ENCODE peak calls at places on chromosomes 1 and 21, in eight cellular contexts. B is neural progenitor cell, T is Karpas-422, G is endothelial cell of umbilical vein, L is H9, O is fibroblast of lung, E is hepatocyte, S is mammary epithelial cell. N is an unnamed sample.

GRCh38 chr21:38797470-38797869 is 8.3 kb upstream of the ETS2 start:
- DNase-seq in B (no peak), T (no peak), G (no peak), L (no peak), O (no peak), E (peak), S (peak), N (no peak)

GRCh38 chr21:46206163-46207005 is 22.1 kb upstream of the SPATC1L start:
- DNase-seq in B (no peak), T (no peak), G (no peak), L (no peak), O (no peak), E (no peak), S (no peak), N (no peak)

GRCh38 chr21:37700641-37701202 is 215.5 kb downstream of the KCNJ6 start:
- DNase-seq in B (peak), T (peak), G (peak), L (peak), O (peak), E (peak), S (peak), N (peak)

GRCh38 chr1:36576118-36576517 is 93.4 kb upstream of the CSF3R start:
- DNase-seq in B (peak), T (peak), G (peak), L (peak), O (peak), E (peak), S (peak), N (peak)

GRCh38 chr1:106798991-106799390 is 257.5 kb upstream of the PRMT6 start:
- DNase-seq in B (no peak), T (no peak), G (no peak), L (no peak), O (peak), E (peak), S (peak), N (no peak)

GRCh38 chr1:9655127-9655723 is 3.7 kb downstream of the PIK3CD start:
- DNase-seq in B (no peak), T (peak), G (no peak), L (no peak), O (no peak), E (no peak), S (no peak), N (peak)

GRCh38 chr1:8077120-8077573 is 51.0 kb upstream of the ERRFI1 start:
- DNase-seq in B (peak), T (no peak), G (peak), L (peak), O (peak), E (peak), S (peak), N (peak)

GRCh38 chr1:85406887-85407593 is 57.9 kb downstream of the DDAH1 start:
- DNase-seq in B (no peak), T (peak), G (peak), L (no peak), O (peak), E (peak), S (peak), N (peak)

GRCh38 chr1:8676813-8677212 is 140.6 kb downstream of the RERE start:
- DNase-seq in B (no peak), T (no peak), G (no peak), L (no peak), O (no peak), E (no peak), S (no peak), N (no peak)

GRCh38 chr1:100616121-100616621 is 78.2 kb downstream of the GPR88 start:
- DNase-seq in B (no peak), T (no peak), G (no peak), L (no peak), O (no peak), E (no peak), S (no peak), N (no peak)

GRCh38 chr1:53944469-53945182 is 873 bp downstream of the IFT25 start:
- DNase-seq in B (no peak), T (no peak), G (no peak), L (peak), O (no peak), E (no peak), S (peak), N (peak)

GRCh38 chr1:107141491-107142369 is 891 bp downstream of the NTNG1 start:
- DNase-seq in B (peak), T (peak), G (peak), L (peak), O (peak), E (peak), S (peak), N (peak)

GRCh38 chr1:167935252-167936067 is 1.0 kb upstream of the DCAF6 start:
- DNase-seq in B (no peak), T (peak), G (peak), L (no peak), O (peak), E (peak), S (peak), N (peak)

GRCh38 chr21:25862596-25862995 is 127.8 kb downstream of the GABPA start:
- DNase-seq in B (peak), T (peak), G (no peak), L (no peak), O (peak), E (no peak), S (peak), N (no peak)

GRCh38 chr1:32336963-32337675 is 1.1 kb upstream of the MARCKSL1 start:
- DNase-seq in B (no peak), T (peak), G (no peak), L (no peak), O (no peak), E (no peak), S (peak), N (peak)

GRCh38 chr1:239806900-239807299 is 284.8 kb upstream of the FMN2 start:
- DNase-seq in B (no peak), T (no peak), G (no peak), L (no peak), O (no peak), E (no peak), S (no peak), N (no peak)

GRCh38 chr1:116112388-116113140 is 1.4 kb downstream of the MAB21L3 start:
- DNase-seq in B (no peak), T (no peak), G (no peak), L (no peak), O (no peak), E (no peak), S (no peak), N (no peak)

GRCh38 chr1:116110507-116111195 is 548 bp upstream of the MAB21L3 start:
- DNase-seq in B (no peak), T (no peak), G (no peak), L (no peak), O (no peak), E (no peak), S (no peak), N (no peak)

GRCh38 chr1:116113615-116114014 is 2.4 kb downstream of the MAB21L3 start:
- DNase-seq in B (no peak), T (no peak), G (no peak), L (no peak), O (no peak), E (no peak), S (no peak), N (no peak)

GRCh38 chr1:116115476-116115875 is 4.3 kb downstream of the MAB21L3 start:
- DNase-seq in B (no peak), T (no peak), G (no peak), L (no peak), O (peak), E (no peak), S (peak), N (peak)

DNA sequence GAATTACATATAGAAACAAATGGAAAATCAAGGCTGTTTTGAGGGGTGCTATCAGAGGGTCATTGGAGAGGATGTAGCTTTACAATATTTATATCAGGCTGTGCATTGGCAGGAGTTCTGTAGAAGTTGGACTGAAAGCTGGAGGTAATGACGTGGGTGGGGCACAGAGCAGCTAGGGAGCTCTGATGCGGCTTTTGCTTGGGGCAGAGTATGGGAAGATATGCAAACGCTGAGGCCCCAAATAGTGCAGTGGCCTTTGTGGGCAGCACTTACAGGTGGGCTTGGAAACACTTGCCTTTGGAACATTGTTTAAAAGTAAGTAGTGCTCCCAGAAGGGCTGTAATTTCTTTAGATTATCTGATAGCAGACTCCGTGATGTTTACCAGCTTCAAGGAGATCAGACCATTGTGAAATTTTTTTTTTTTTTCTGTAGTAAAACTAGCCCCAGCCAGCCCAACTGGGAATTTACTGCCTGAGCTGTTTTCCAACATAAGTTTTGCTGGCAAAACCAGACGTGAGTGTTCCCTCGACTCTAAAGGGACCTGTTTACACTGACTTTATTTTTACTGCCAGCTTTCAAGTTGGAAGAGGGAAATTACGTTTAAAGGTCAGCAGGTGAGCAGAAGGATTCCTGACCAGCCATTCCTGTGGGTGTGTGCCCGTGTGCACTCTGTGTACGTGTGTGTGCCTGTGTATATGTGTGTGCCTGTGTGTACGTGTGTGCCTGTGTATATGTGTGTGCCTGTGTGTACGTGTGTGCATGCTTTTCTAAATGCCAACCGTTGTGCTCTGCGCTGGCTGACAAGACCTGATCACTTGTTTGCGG is at the start of gene MAB21L3:
- DNase-seq in B (no peak), T (no peak), G (no peak), L (no peak), O (no peak), E (peak), S (no peak), N (no peak)
- H3K4me2 ChIP-seq in B (no peak), T (no peak), G (no peak), L (no peak), O (no peak), E (peak), S (no peak), N (no peak)

DNA sequence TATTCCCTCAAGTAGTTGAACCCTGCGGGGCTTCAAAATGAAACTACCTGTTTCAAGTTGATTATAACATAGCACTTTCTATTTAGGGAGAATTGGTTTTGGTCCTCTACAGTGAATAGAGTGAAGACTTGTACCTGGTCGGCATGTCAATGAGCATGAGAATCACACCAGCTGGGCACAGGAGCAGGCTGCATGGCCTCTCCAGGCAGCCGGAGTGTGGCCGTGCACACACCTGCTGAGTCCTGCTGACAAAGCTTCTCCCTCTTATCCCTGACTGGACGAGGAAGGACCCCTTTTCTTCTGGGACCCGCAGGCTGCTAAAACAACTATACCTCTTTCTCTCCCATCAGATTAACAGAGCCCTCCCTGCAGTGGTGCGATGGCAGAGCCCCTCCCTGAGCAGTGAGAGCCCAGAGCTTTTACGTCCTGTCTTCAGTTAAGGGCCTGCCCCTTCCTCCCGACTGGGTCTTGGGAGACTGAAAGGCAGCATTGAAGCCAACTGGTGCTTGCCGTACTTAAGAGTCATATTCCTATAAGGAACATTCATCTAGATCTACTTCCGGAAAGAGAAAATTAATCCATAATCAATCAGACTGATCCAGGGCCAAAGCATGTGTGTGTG is 124.9 kb downstream of the CAPN8 start:
- DNase-seq in B (no peak), T (no peak), G (no peak), L (no peak), O (no peak), E (no peak), S (no peak), N (no peak)
- H3K4me2 ChIP-seq in B (no peak), T (no peak), G (no peak), L (no peak), O (no peak), E (no peak), S (no peak), N (no peak)

DNA sequence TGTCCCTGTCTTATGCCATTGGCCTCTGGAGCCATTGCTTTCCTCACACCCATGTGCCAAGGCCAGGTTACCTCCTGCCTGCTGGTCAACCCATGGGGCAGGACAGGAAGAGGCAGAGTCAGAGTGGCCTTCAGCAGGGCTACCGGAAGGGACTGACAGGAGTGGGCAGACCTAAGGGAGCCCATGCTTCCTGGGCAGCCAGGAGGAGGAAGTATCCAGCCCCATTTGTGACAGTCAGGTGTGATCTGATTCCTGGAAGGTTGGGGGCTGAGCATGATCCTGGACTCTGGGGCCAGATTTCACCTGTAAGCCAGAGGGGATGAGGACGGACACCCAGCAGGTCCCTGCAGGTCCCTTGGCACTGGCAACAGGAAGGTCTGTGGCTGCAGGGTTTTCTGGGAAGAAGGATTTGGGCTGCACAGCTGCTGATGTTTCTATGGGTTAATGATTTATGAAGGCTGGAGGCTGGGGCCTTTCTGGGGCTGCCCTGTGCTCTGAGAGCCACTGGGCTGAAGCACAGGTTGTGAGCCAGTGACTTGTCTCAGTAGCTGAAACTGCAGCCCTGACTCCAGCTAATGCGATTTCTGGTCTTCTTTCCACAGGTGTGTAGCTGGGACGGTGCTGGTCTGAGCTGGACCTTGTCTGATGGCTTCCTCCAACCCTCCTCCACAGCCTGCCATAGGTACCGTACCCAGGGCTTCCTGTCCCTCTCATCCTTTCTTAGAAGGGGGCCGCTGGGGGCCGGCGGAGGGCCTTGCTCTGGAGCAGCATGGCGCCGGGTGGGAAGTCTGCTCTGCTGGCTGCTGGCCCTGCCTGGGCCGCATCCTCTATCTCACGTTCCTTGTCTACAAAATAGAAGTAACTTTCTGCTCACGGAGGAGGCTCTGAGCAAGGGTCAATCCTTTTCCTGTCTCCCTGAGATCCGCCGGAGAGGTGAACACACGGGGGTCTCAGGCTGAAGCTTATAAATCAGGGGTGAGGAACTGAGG is 40.7 kb downstream of the ARHGEF10L start:
- DNase-seq in B (no peak), T (no peak), G (no peak), L (no peak), O (no peak), E (peak), S (no peak), N (no peak)
- H3K4me2 ChIP-seq in B (no peak), T (no peak), G (no peak), L (no peak), O (no peak), E (peak), S (no peak), N (no peak)

GRCh38 chr1:207719209-207719608 is 32.6 kb upstream of the CD46 start:
- DNase-seq in B (no peak), T (peak), G (no peak), L (no peak), O (no peak), E (no peak), S (no peak), N (no peak)

GRCh38 chr1:207711285-207711684 is 40.6 kb upstream of the CD46 start:
- DNase-seq in B (peak), T (peak), G (peak), L (peak), O (peak), E (peak), S (peak), N (peak)

DNA sequence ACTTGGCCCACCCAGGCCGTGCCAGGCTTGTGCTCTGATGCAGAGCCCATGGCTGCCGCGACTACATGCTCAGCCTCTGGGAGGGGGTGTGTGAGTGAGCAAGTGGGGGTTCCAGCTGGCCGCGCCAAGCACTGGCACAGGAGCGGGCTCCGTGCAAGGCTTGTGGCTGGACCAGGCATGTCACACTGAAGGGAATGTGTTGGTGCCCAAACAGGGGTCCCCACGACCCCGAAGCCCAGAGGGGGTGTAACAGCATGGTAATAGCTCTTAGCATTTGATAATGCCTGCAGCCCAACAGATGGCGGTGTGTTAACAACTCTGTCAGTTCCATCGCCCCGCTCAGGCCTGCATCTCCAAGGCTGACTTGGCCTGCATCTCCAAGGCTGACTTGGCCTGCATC is 38.3 kb upstream of the CD46 start:
- DNase-seq in B (no peak), T (peak), G (no peak), L (peak), O (no peak), E (no peak), S (no peak), N (no peak)
- H3K4me2 ChIP-seq in B (no peak), T (no peak), G (no peak), L (no peak), O (no peak), E (no peak), S (no peak), N (no peak)

DNA sequence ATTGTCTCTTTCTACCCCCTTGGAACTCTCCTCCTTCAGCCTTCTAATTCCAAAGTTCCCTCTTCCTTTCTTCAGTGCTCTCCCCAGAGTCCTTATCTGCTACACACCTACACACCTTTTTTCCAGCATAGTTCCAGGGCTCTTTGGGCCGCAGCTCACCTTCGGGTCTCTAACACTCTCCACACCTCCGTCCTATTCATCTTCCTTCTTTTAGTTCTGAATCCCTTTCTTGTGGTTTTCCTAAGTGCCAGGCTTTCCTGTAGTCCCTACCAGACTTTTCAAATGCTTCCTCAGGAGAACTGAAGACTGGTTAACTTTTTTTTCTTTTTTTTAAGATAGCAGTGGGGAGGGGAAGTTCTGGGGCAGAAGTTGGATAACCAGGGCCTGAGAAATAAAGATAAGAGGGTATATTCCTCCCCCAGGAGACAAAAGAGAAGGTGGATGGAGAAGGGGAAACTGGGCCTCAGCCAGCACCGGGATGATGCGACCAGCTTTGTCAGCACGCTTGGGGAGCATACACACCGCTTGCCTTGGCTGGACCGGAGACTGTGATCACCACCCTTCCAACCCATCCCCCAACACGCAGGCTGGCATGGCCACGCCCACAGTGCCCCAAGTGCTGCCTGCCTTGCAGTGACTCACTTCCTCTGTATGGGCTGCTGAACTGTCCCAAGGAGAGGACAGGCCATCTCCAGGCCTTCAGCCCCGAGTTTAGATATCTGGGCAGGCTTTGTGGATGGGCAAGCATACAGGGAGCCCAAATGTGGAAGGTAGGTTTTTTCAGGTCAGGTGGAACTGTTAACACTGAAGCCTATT is 2.5 kb upstream of the CERS2 start:
- DNase-seq in B (peak), T (peak), G (peak), L (peak), O (no peak), E (peak), S (peak), N (peak)
- H3K4me2 ChIP-seq in B (peak), T (peak), G (peak), L (no peak), O (peak), E (peak), S (peak), N (peak)

GRCh38 chr1:172918478-172918877 is 132.3 kb downstream of the TNFSF18 start:
- DNase-seq in B (no peak), T (no peak), G (no peak), L (no peak), O (no peak), E (no peak), S (no peak), N (no peak)
- H3K4me2 ChIP-seq in B (no peak), T (no peak), G (peak), L (no peak), O (peak), E (no peak), S (peak), N (peak)